ENCODE peak calls at places on chromosome 1, in six cellular contexts. G is NCI-H748 treated with DMSO at 0.1 percent for 48 hours; Q is ELR; Z is NCI-H2081; Y is fibroblast of the aortic adventitia; A is stimulated activated CD8-positive, alpha-beta memory T cell treated with anti-CD3 and anti-CD28 coated beads, Interleukin-4, amount 100 ng/mL, for 1 hour. J is an unnamed sample.
A peak's percentile ranks its signal among the peaks of the same experiment; 100 is the strongest.

GRCh38 chr1:62906428-62906886 is 122.5 kb downstream of the ATG4C start:
- DNase-seq in A (no peak), Y (peak; percentile 9), Q (peak; percentile 32), G (no peak), Z (no peak), J (no peak)

GRCh38 chr1:220748091-220748934 is at the start of gene MTARC2:
- DNase-seq in Z (peak; percentile 71), Q (peak; percentile 81), A (no peak), G (peak; percentile 63), Y (peak; percentile 50), J (no peak)

GRCh38 chr1:3651939-3652537 is at the start of gene TP73:
- DNase-seq in Y (no peak), A (no peak), G (peak; percentile 20), Q (no peak), Z (peak; percentile 13), J (no peak)

GRCh38 chr1:3898994-3899775 is 887 bp downstream of the C1orf174 start:
- DNase-seq in G (no peak), A (no peak), Z (no peak), Q (peak; percentile 50), Y (no peak), J (no peak)

GRCh38 chr1:156961709-156962108 is 41.3 kb downstream of the LRRC71 start:
- DNase-seq in Z (no peak), G (no peak), Q (peak; percentile 56), Y (no peak), A (no peak), J (no peak)

GRCh38 chr1:153474349-153474748 is 13.9 kb upstream of the S100A7 start:
- DNase-seq in A (no peak), G (no peak), Q (no peak), Z (no peak), Y (no peak), J (no peak)

GRCh38 chr1:185317886-185318310 is 855 bp upstream of the IVNS1ABP start:
- DNase-seq in Z (peak; percentile 31), Y (no peak), Q (peak; percentile 54), G (no peak), A (peak; percentile 42), J (no peak)

GRCh38 chr1:163897401-163898169 is 575.8 kb downstream of the NUF2 start:
- DNase-seq in Y (peak; percentile 96), G (no peak), Q (no peak), A (no peak), Z (no peak), J (no peak)